ENCODE peak calls at places on chromosome 15, in eight cellular contexts. One of them, this sample, is unnamed.

GRCh38 chr15:69525543-69525942 is 72.9 kb downstream of the RPLP1 start:
- DNase-seq in PC-3: no peak
- DNase-seq in neural crest cell: no peak
- DNase-seq in central memory CD4-positive, alpha-beta T cell: no peak
- DNase-seq in iPS-NIHi11: no peak
- DNase-seq in iris pigment epithelial cell: no peak
- DNase-seq in GM23338: no peak
- DNase-seq in HEK293T: no peak
- DNase-seq in this sample: no peak

GRCh38 chr15:87498545-87498944 is 758.0 kb downstream of the NTRK3 start:
- DNase-seq in PC-3: peak
- DNase-seq in neural crest cell: no peak
- DNase-seq in central memory CD4-positive, alpha-beta T cell: no peak
- DNase-seq in iPS-NIHi11: no peak
- DNase-seq in iris pigment epithelial cell: peak
- DNase-seq in GM23338: no peak
- DNase-seq in HEK293T: no peak
- DNase-seq in this sample: no peak

GRCh38 chr15:90037961-90038633 is 37.0 kb downstream of the ZNF710 start:
- DNase-seq in PC-3: no peak
- DNase-seq in neural crest cell: no peak
- DNase-seq in central memory CD4-positive, alpha-beta T cell: peak
- DNase-seq in iPS-NIHi11: no peak
- DNase-seq in iris pigment epithelial cell: peak
- DNase-seq in GM23338: no peak
- DNase-seq in HEK293T: no peak
- DNase-seq in this sample: no peak

GRCh38 chr15:84899750-84900149 is 15.3 kb downstream of the SLC28A1 start:
- DNase-seq in PC-3: no peak
- DNase-seq in neural crest cell: no peak
- DNase-seq in central memory CD4-positive, alpha-beta T cell: no peak
- DNase-seq in iPS-NIHi11: no peak
- DNase-seq in iris pigment epithelial cell: no peak
- DNase-seq in GM23338: no peak
- DNase-seq in HEK293T: no peak
- DNase-seq in this sample: no peak

GRCh38 chr15:75620776-75621536 is 4.6 kb downstream of the SNUPN start:
- DNase-seq in PC-3: no peak
- DNase-seq in neural crest cell: no peak
- DNase-seq in central memory CD4-positive, alpha-beta T cell: no peak
- DNase-seq in iPS-NIHi11: no peak
- DNase-seq in iris pigment epithelial cell: peak
- DNase-seq in GM23338: no peak
- DNase-seq in HEK293T: no peak
- DNase-seq in this sample: no peak

GRCh38 chr15:51600114-51600513 is 22.5 kb downstream of the DMXL2 start:
- DNase-seq in PC-3: peak
- DNase-seq in neural crest cell: no peak
- DNase-seq in central memory CD4-positive, alpha-beta T cell: no peak
- DNase-seq in iPS-NIHi11: no peak
- DNase-seq in iris pigment epithelial cell: peak
- DNase-seq in GM23338: no peak
- DNase-seq in HEK293T: no peak
- DNase-seq in this sample: no peak

GRCh38 chr15:68365140-68365745 is 66.7 kb downstream of the ITGA11 start:
- DNase-seq in PC-3: no peak
- DNase-seq in neural crest cell: no peak
- DNase-seq in central memory CD4-positive, alpha-beta T cell: no peak
- DNase-seq in iPS-NIHi11: no peak
- DNase-seq in iris pigment epithelial cell: no peak
- DNase-seq in GM23338: no peak
- DNase-seq in HEK293T: no peak
- DNase-seq in this sample: no peak

GRCh38 chr15:98774756-98775497 is 126.6 kb downstream of the IGF1R start:
- DNase-seq in PC-3: no peak
- DNase-seq in neural crest cell: no peak
- DNase-seq in central memory CD4-positive, alpha-beta T cell: no peak
- DNase-seq in iPS-NIHi11: no peak
- DNase-seq in iris pigment epithelial cell: peak
- DNase-seq in GM23338: no peak
- DNase-seq in HEK293T: no peak
- DNase-seq in this sample: no peak

GRCh38 chr15:39833515-39833981 is 50.9 kb upstream of the FSIP1 start:
- DNase-seq in PC-3: peak
- DNase-seq in neural crest cell: no peak
- DNase-seq in central memory CD4-positive, alpha-beta T cell: no peak
- DNase-seq in iPS-NIHi11: no peak
- DNase-seq in iris pigment epithelial cell: peak
- DNase-seq in GM23338: no peak
- DNase-seq in HEK293T: no peak
- DNase-seq in this sample: no peak

GRCh38 chr15:33395841-33396240 is 85.1 kb downstream of the RYR3 start:
- DNase-seq in PC-3: no peak
- DNase-seq in neural crest cell: no peak
- DNase-seq in central memory CD4-positive, alpha-beta T cell: no peak
- DNase-seq in iPS-NIHi11: no peak
- DNase-seq in iris pigment epithelial cell: no peak
- DNase-seq in GM23338: no peak
- DNase-seq in HEK293T: no peak
- DNase-seq in this sample: no peak

GRCh38 chr15:33742807-33743206 is 225.5 kb upstream of the CHRM5 start:
- DNase-seq in PC-3: no peak
- DNase-seq in neural crest cell: no peak
- DNase-seq in central memory CD4-positive, alpha-beta T cell: no peak
- DNase-seq in iPS-NIHi11: no peak
- DNase-seq in iris pigment epithelial cell: no peak
- DNase-seq in GM23338: no peak
- DNase-seq in HEK293T: no peak
- DNase-seq in this sample: no peak

GRCh38 chr15:81293728-81294500 is 30.0 kb downstream of the STARD5 start:
- DNase-seq in PC-3: no peak
- DNase-seq in neural crest cell: no peak
- DNase-seq in central memory CD4-positive, alpha-beta T cell: peak
- DNase-seq in iPS-NIHi11: no peak
- DNase-seq in iris pigment epithelial cell: no peak
- DNase-seq in GM23338: no peak
- DNase-seq in HEK293T: no peak
- DNase-seq in this sample: no peak

GRCh38 chr15:101193781-101194180 is 58.1 kb downstream of the CHSY1 start:
- DNase-seq in PC-3: no peak
- DNase-seq in neural crest cell: no peak
- DNase-seq in central memory CD4-positive, alpha-beta T cell: no peak
- DNase-seq in iPS-NIHi11: no peak
- DNase-seq in iris pigment epithelial cell: no peak
- DNase-seq in GM23338: no peak
- DNase-seq in HEK293T: no peak
- DNase-seq in this sample: no peak

GRCh38 chr15:74958320-74958907 is 1.8 kb upstream of the RPP25 start:
- DNase-seq in PC-3: peak
- DNase-seq in neural crest cell: peak
- DNase-seq in central memory CD4-positive, alpha-beta T cell: no peak
- DNase-seq in iPS-NIHi11: peak
- DNase-seq in iris pigment epithelial cell: no peak
- DNase-seq in GM23338: peak
- DNase-seq in HEK293T: no peak
- DNase-seq in this sample: no peak

GRCh38 chr15:71110800-71111565 is 4.3 kb upstream of the THSD4 start:
- DNase-seq in PC-3: no peak
- DNase-seq in neural crest cell: no peak
- DNase-seq in central memory CD4-positive, alpha-beta T cell: no peak
- DNase-seq in iPS-NIHi11: no peak
- DNase-seq in iris pigment epithelial cell: no peak
- DNase-seq in GM23338: no peak
- DNase-seq in HEK293T: no peak
- DNase-seq in this sample: no peak

GRCh38 chr15:81256916-81257315 is 60.2 kb downstream of the IL16 start:
- DNase-seq in PC-3: peak
- DNase-seq in neural crest cell: no peak
- DNase-seq in central memory CD4-positive, alpha-beta T cell: no peak
- DNase-seq in iPS-NIHi11: no peak
- DNase-seq in iris pigment epithelial cell: peak
- DNase-seq in GM23338: peak
- DNase-seq in HEK293T: no peak
- DNase-seq in this sample: no peak

GRCh38 chr15:60392601-60392985 is 5.2 kb downstream of the ANXA2 start:
- DNase-seq in PC-3: peak
- DNase-seq in neural crest cell: no peak
- DNase-seq in central memory CD4-positive, alpha-beta T cell: peak
- DNase-seq in iPS-NIHi11: no peak
- DNase-seq in iris pigment epithelial cell: peak
- DNase-seq in GM23338: peak
- DNase-seq in HEK293T: no peak
- DNase-seq in this sample: no peak

GRCh38 chr15:70355275-70355795 is 257.6 kb upstream of the TLE3 start:
- DNase-seq in PC-3: no peak
- DNase-seq in neural crest cell: no peak
- DNase-seq in central memory CD4-positive, alpha-beta T cell: no peak
- DNase-seq in iPS-NIHi11: peak
- DNase-seq in iris pigment epithelial cell: peak
- DNase-seq in GM23338: no peak
- DNase-seq in HEK293T: peak
- DNase-seq in this sample: no peak

GRCh38 chr15:100727291-100727851 is 125.0 kb downstream of the ASB7 start:
- DNase-seq in PC-3: no peak
- DNase-seq in neural crest cell: no peak
- DNase-seq in central memory CD4-positive, alpha-beta T cell: no peak
- DNase-seq in iPS-NIHi11: no peak
- DNase-seq in iris pigment epithelial cell: no peak
- DNase-seq in GM23338: peak
- DNase-seq in HEK293T: no peak
- DNase-seq in this sample: no peak